ENCODE peak calls at places on chromosomes 11 and 22, in eight cellular contexts. K is SW 1271; T is GM03348; W is NCI-H1105; H is body of pancreas; V is CD8-positive, alpha-beta memory T cell; Y is GM04503; E is Panc1. U is an unnamed sample.

GRCh38 chr11:100004541-100004940 is 682.5 kb upstream of the ARHGAP42 start:
- DNase-seq in K (no peak), T (no peak), W (no peak), H (peak), V (no peak), Y (no peak), E (no peak), U (no peak)

GRCh38 chr22:41009222-41009948 is 58.2 kb downstream of the RBX1 start:
- DNase-seq in K (no peak), T (no peak), W (no peak), H (no peak), V (no peak), Y (no peak), E (no peak), U (no peak)

GRCh38 chr11:130023204-130023603 is 20.6 kb upstream of the PRDM10 start:
- DNase-seq in K (peak), T (peak), W (no peak), H (no peak), V (no peak), Y (peak), E (peak), U (no peak)

GRCh38 chr11:8610532-8611116 is 16.6 kb upstream of the STK33 start:
- DNase-seq in K (no peak), T (no peak), W (peak), H (peak), V (peak), Y (no peak), E (no peak), U (no peak)

GRCh38 chr11:69892986-69893555 is 73.9 kb upstream of the FGF3 start:
- DNase-seq in K (no peak), T (no peak), W (no peak), H (peak), V (no peak), Y (no peak), E (no peak), U (no peak)

GRCh38 chr11:78022397-78023396 is at the start of gene KCTD14:
- DNase-seq in K (peak), T (peak), W (peak), H (peak), V (no peak), Y (no peak), E (no peak), U (no peak)

GRCh38 chr11:8767466-8768142 is 85.0 kb downstream of the RPL27A start:
- DNase-seq in K (no peak), T (peak), W (no peak), H (no peak), V (no peak), Y (peak), E (no peak), U (no peak)

GRCh38 chr22:43216738-43217137 is 29.8 kb upstream of the TTLL12 start:
- DNase-seq in K (no peak), T (no peak), W (no peak), H (no peak), V (no peak), Y (no peak), E (no peak), U (no peak)

GRCh38 chr11:73288873-73289707 is 17.0 kb downstream of the P2RY6 start:
- DNase-seq in K (peak), T (peak), W (peak), H (peak), V (peak), Y (no peak), E (peak), U (peak)

GRCh38 chr11:57425565-57426438 is 1.1 kb downstream of the SLC43A3 start:
- DNase-seq in K (no peak), T (peak), W (no peak), H (peak), V (no peak), Y (no peak), E (no peak), U (no peak)

GRCh38 chr11:11148104-11148509 is 204.9 kb downstream of the CSNK2A3 start:
- DNase-seq in K (peak), T (peak), W (no peak), H (peak), V (peak), Y (peak), E (no peak), U (no peak)